ENCODE peak calls at places on chromosome 22, in four cellular contexts. One of them, this sample, is unnamed.

GRCh38 chr22:42960146-42960509 is 54.8 kb downstream of the PACSIN2 start:
- ATAC-seq in activated CD8-positive, alpha-beta memory T cell treated with anti-CD3 and anti-CD28 coated beads, Interleukin-2, amount 10 ng/mL, durations not matched to agents 7 days and 5 days: no peak
- ATAC-seq in left lung: peak; percentile 11
- ATAC-seq in activated CD8-positive, alpha-beta T cell treated with anti-CD3 and anti-CD28 coated beads for 36 hours: no peak
- ATAC-seq in this sample: no peak

GRCh38 chr22:29300807-29301601 is 5.4 kb upstream of the GAS2L1 start:
- ATAC-seq in left lung: no peak
- ATAC-seq in activated CD8-positive, alpha-beta memory T cell treated with anti-CD3 and anti-CD28 coated beads, Interleukin-2, amount 10 ng/mL, durations not matched to agents 7 days and 5 days: no peak
- ATAC-seq in activated CD8-positive, alpha-beta T cell treated with anti-CD3 and anti-CD28 coated beads for 36 hours: no peak
- ATAC-seq in this sample: peak; percentile 15

GRCh38 chr22:42294034-42294985 is 23.9 kb upstream of the TCF20 start:
- ATAC-seq in activated CD8-positive, alpha-beta memory T cell treated with anti-CD3 and anti-CD28 coated beads, Interleukin-2, amount 10 ng/mL, durations not matched to agents 7 days and 5 days: peak; percentile 45
- ATAC-seq in activated CD8-positive, alpha-beta T cell treated with anti-CD3 and anti-CD28 coated beads for 36 hours: peak; percentile 48
- ATAC-seq in left lung: peak; percentile 82
- ATAC-seq in this sample: peak; percentile 42

GRCh38 chr22:23404689-23405365 is 175.3 kb downstream of the IGLL1 start:
- ATAC-seq in activated CD8-positive, alpha-beta memory T cell treated with anti-CD3 and anti-CD28 coated beads, Interleukin-2, amount 10 ng/mL, durations not matched to agents 7 days and 5 days: peak; percentile 18
- ATAC-seq in activated CD8-positive, alpha-beta T cell treated with anti-CD3 and anti-CD28 coated beads for 36 hours: no peak
- ATAC-seq in left lung: peak; percentile 54
- ATAC-seq in this sample: no peak

GRCh38 chr22:45263790-45264269 is 20.9 kb upstream of the UPK3A start:
- ATAC-seq in left lung: peak; percentile 92
- ATAC-seq in activated CD8-positive, alpha-beta T cell treated with anti-CD3 and anti-CD28 coated beads for 36 hours: peak; percentile 56
- ATAC-seq in activated CD8-positive, alpha-beta memory T cell treated with anti-CD3 and anti-CD28 coated beads, Interleukin-2, amount 10 ng/mL, durations not matched to agents 7 days and 5 days: no peak
- ATAC-seq in this sample: no peak

GRCh38 chr22:40552070-40552469 is 84.4 kb downstream of the MRTFA start:
- ATAC-seq in left lung: no peak
- ATAC-seq in activated CD8-positive, alpha-beta T cell treated with anti-CD3 and anti-CD28 coated beads for 36 hours: no peak
- ATAC-seq in activated CD8-positive, alpha-beta memory T cell treated with anti-CD3 and anti-CD28 coated beads, Interleukin-2, amount 10 ng/mL, durations not matched to agents 7 days and 5 days: no peak
- ATAC-seq in this sample: no peak

GRCh38 chr22:31177420-31178162 is 17.6 kb downstream of the RNF185 start:
- ATAC-seq in activated CD8-positive, alpha-beta T cell treated with anti-CD3 and anti-CD28 coated beads for 36 hours: no peak
- ATAC-seq in activated CD8-positive, alpha-beta memory T cell treated with anti-CD3 and anti-CD28 coated beads, Interleukin-2, amount 10 ng/mL, durations not matched to agents 7 days and 5 days: no peak
- ATAC-seq in left lung: peak; percentile 54
- ATAC-seq in this sample: no peak

GRCh38 chr22:44574057-44574456 is 76.0 kb upstream of the RTL6 start:
- ATAC-seq in activated CD8-positive, alpha-beta memory T cell treated with anti-CD3 and anti-CD28 coated beads, Interleukin-2, amount 10 ng/mL, durations not matched to agents 7 days and 5 days: no peak
- ATAC-seq in left lung: peak; percentile 91
- ATAC-seq in activated CD8-positive, alpha-beta T cell treated with anti-CD3 and anti-CD28 coated beads for 36 hours: no peak
- ATAC-seq in this sample: no peak

GRCh38 chr22:36360011-36360410 is 27.8 kb downstream of the MYH9 start:
- ATAC-seq in left lung: no peak
- ATAC-seq in activated CD8-positive, alpha-beta T cell treated with anti-CD3 and anti-CD28 coated beads for 36 hours: no peak
- ATAC-seq in activated CD8-positive, alpha-beta memory T cell treated with anti-CD3 and anti-CD28 coated beads, Interleukin-2, amount 10 ng/mL, durations not matched to agents 7 days and 5 days: no peak
- ATAC-seq in this sample: no peak

GRCh38 chr22:30874431-30875370 is 93.9 kb downstream of the MORC2 start:
- ATAC-seq in activated CD8-positive, alpha-beta T cell treated with anti-CD3 and anti-CD28 coated beads for 36 hours: no peak
- ATAC-seq in activated CD8-positive, alpha-beta memory T cell treated with anti-CD3 and anti-CD28 coated beads, Interleukin-2, amount 10 ng/mL, durations not matched to agents 7 days and 5 days: no peak
- ATAC-seq in left lung: no peak
- ATAC-seq in this sample: no peak

This sample was measured in activated T-helper 17 cell treated with anti-CD3 and anti-CD28 coated beads, Interleukin-2, amount 50 U/mL, for 72 hours.